ENCODE peak calls at places on chromosomes 16 and 17, in four cellular contexts. K is SK-N-SH, D is GM12878, G is HepG2. E is an unnamed sample.

GRCh38 chr16:86734559-86735480 is 156.5 kb downstream of the FOXL1 start:
- DNase-seq in K (no peak), D (no peak), G (no peak), E (no peak)

GRCh38 chr17:70076831-70077230 is 1.8 kb downstream of the KCNJ16 start:
- DNase-seq in K (no peak), D (no peak), G (no peak), E (no peak)

GRCh38 chr17:31385428-31386285 is 5.8 kb upstream of the RAB11FIP4 start:
- DNase-seq in K (no peak), D (no peak), G (no peak), E (no peak)

GRCh38 chr17:31015639-31016038 is 44.8 kb downstream of the RNF135 start:
- DNase-seq in K (no peak), D (no peak), G (no peak), E (peak)

GRCh38 chr16:6616746-6617145 is 715.9 kb upstream of the RBFOX1 start:
- DNase-seq in K (no peak), D (no peak), G (no peak), E (no peak)

GRCh38 chr16:48291303-48291702 is 44.0 kb upstream of the ABCC11 start:
- DNase-seq in K (no peak), D (no peak), G (no peak), E (no peak)

GRCh38 chr17:67568961-67569360 is 148.8 kb upstream of the NOL11 start:
- DNase-seq in K (no peak), D (no peak), G (no peak), E (no peak)

GRCh38 chr17:44642861-44643260 is 13.4 kb upstream of the MEIOC start:
- DNase-seq in K (no peak), D (no peak), G (no peak), E (no peak)

GRCh38 chr16:28110479-28110878 is 47.0 kb upstream of the GSG1L start:
- DNase-seq in K (no peak), D (no peak), G (no peak), E (no peak)

GRCh38 chr16:56389554-56389953 is 35.8 kb downstream of the AMFR start:
- DNase-seq in K (no peak), D (no peak), G (no peak), E (no peak)

GRCh38 chr17:80219013-80219776 is 938 bp downstream of the SGSH start:
- DNase-seq in K (peak), D (peak), G (peak), E (peak)

GRCh38 chr17:50893183-50893993 is 27.2 kb upstream of the TOB1 start:
- DNase-seq in K (no peak), D (no peak), G (peak), E (peak)

GRCh38 chr17:78922876-78923498 is 2.2 kb downstream of the TIMP2 start:
- DNase-seq in K (no peak), D (no peak), G (no peak), E (no peak)

GRCh38 chr16:66933776-66934137 is 445 bp downstream of the CIAO2B start:
- DNase-seq in K (no peak), D (no peak), G (no peak), E (no peak)

GRCh38 chr16:66934138-66934838 is at the start of gene CIAO2B:
- DNase-seq in K (peak), D (peak), G (peak), E (peak)

GRCh38 chr16:66936889-66937554 is 1.7 kb downstream of the CES2 start:
- DNase-seq in K (no peak), D (no peak), G (no peak), E (no peak)

GRCh38 chr16:66936462-66936861 is 1.1 kb downstream of the CES2 start:
- DNase-seq in K (no peak), D (no peak), G (no peak), E (no peak)

GRCh38 chr16:66935319-66936011 is at the start of gene CES2:
- DNase-seq in K (peak), D (no peak), G (peak), E (no peak)
- TF ChIP-seq FOXM1 in K (no peak), D (no peak), G (no peak), E (no peak)

DNA sequence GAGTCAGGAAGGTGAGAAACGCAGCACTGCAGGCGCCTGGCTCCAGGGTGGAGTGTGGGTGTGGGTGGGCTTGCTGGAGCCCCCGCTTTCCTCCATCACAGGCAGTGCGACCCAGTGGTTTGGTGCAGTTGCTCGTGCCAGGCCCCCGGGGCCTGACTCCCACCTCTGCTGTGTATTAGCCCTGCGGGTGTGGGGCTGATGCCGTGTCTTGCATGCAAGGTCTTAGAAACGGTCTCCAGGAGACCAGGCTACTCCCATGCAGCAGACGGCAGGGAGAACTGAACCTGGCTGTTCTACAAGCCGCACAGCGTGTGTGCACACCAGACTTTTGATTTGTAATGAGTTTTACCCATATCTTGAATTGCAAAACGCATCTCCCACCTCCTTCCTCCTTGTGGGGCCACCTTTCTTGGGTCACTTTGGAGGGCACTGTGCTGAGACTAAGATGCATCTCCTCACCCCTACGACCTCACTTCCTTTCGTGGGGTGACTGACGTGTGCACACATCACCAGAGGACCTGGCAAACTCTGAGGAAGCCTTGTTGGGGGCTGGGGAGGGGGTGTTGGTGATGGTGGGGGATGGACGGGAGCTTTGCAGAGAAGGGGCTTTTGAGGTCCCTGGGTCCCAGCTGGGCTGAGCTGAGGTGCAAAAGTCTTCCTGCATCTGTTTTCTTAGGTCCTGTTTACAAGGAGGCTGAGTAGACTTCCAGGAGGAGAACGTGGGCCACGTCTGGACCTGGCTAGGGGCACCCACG is 101.8 kb upstream of the TNRC6C start:
- DNase-seq in K (no peak), D (no peak), G (no peak), E (no peak)
- TF ChIP-seq MAX in K (no peak), D (no peak), G (no peak), E (no peak)

GRCh38 chr16:57475711-57476339 is 10.5 kb downstream of the DOK4 start:
- DNase-seq in K (peak), D (no peak), G (peak), E (peak)
- TF ChIP-seq FOXM1 in K (no peak), D (no peak), G (no peak), E (no peak)

GRCh38 chr17:82938486-82939212 is 98.8 kb upstream of the ZNF750 start:
- DNase-seq in K (no peak), D (no peak), G (no peak), E (no peak)
- TF ChIP-seq MAX in K (no peak), D (no peak), G (no peak), E (no peak)

DNA sequence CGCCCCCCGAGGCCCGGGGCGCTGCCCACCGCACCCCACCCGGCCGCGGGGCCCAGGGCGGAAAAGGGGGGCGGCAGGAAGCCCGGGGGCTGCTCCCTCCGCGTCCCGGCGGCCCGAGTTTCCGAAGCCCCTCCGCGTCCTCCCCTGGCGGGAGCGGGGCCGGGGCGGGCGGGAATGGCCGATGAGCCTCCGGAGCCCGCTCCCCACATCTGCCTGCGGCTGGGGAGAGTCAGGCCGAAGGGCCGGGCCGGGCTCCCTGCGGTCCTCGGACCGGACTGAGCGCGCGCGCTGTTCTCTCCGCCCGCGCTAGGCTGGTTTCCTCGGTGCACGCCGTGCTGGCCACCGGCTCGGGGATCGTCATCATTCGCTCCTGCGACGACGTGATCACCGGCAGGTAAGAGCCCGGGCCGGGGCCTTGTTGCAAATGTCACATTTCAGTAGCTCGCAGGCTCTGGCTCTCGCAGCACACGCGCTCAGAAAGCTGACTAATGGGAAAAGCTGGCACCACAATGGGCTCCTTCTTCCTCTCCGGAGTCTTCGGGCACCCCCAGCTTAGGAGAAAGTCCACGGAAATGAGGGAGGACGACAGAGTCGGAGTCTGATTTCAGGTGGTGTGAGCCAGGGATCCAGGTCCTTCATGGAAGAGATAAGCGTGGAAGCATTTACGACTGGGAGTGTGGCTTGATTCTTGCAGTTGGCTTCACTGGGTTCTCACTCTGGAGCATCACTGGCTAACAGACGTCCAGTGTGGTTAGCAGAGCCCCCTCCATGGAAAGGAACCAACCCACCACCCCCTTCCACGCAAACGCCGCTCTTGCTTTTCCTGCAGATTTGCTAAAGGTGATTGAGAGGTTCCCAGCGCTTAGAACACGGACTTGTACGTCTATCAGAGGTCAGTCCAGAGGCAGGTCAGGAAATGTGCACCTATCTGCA is 658 bp downstream of the TLCD3A start:
- DNase-seq in K (peak), D (no peak), G (no peak), E (no peak)
- TF ChIP-seq FOXM1 in K (no peak), D (no peak), G (no peak), E (no peak)

GRCh38 chr16:88796278-88796677 is 7.3 kb upstream of the CDT1 start:
- DNase-seq in K (no peak), D (no peak), G (no peak), E (no peak)

GRCh38 chr16:88800277-88800592 is 3.4 kb upstream of the CDT1 start:
- DNase-seq in K (no peak), D (no peak), G (no peak), E (no peak)

GRCh38 chr16:88799569-88800276 is 3.9 kb upstream of the CDT1 start:
- DNase-seq in K (no peak), D (no peak), G (no peak), E (peak)

GRCh38 chr16:88798073-88798472 is 5.5 kb upstream of the CDT1 start:
- DNase-seq in K (no peak), D (no peak), G (no peak), E (no peak)

DNA sequence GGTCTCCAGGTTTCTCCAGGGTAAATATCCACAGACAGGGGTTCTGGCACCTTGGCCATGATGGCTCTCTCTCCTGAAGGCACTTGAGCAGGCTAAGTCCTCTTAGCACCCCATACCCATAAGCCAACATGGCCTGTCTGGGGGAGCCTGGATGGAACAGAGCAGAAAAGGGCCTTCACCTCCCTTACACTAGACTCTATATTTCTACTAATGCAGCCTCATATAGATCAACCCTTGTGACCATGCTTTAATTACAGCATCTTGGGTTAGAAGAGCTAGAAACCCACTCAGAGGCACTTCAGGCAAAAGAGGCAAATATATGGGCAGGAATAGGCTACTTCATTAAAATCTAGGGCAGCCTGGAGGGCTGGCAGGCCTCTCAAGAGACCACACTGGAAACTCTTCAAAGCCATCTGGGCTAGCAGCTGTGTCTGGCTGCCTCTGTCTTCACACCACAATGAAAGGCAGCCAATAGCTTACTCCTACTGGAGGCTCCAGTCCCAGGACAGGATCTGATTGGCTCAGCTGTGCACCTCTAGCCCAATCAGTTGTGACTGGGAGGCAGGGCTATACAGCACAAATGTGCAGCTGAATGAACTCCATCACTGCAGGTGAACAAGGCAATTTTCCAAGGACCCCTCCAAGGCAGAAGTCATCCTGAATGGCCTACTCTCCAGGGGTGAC is 4.7 kb upstream of the CDT1 start:
- DNase-seq in K (no peak), D (no peak), G (no peak), E (peak)
- TF ChIP-seq MAX in K (no peak), D (no peak), G (no peak), E (no peak)

GRCh38 chr17:77324227-77324626 is 183.5 kb downstream of the SEC14L1 start:
- DNase-seq in K (peak), D (no peak), G (no peak), E (no peak)

GRCh38 chr17:77325537-77325825 is 184.7 kb downstream of the SEC14L1 start:
- DNase-seq in K (peak), D (no peak), G (no peak), E (no peak)

GRCh38 chr17:77327181-77327565 is 186.4 kb downstream of the SEC14L1 start:
- DNase-seq in K (peak), D (no peak), G (no peak), E (no peak)

GRCh38 chr17:77326636-77327035 is 185.9 kb downstream of the SEC14L1 start:
- DNase-seq in K (no peak), D (no peak), G (no peak), E (no peak)

GRCh38 chr17:77325826-77326581 is 185.2 kb downstream of the SEC14L1 start:
- DNase-seq in K (no peak), D (no peak), G (no peak), E (no peak)
- TF ChIP-seq FOXM1 in K (no peak), D (no peak), G (no peak), E (no peak)

GRCh38 chr17:58587713-58588117 is 73.3 kb upstream of the MTMR4 start:
- DNase-seq in K (peak), D (no peak), G (peak), E (peak)
- TF ChIP-seq MAX in K (no peak), D (no peak), G (no peak), E (no peak)

DNA sequence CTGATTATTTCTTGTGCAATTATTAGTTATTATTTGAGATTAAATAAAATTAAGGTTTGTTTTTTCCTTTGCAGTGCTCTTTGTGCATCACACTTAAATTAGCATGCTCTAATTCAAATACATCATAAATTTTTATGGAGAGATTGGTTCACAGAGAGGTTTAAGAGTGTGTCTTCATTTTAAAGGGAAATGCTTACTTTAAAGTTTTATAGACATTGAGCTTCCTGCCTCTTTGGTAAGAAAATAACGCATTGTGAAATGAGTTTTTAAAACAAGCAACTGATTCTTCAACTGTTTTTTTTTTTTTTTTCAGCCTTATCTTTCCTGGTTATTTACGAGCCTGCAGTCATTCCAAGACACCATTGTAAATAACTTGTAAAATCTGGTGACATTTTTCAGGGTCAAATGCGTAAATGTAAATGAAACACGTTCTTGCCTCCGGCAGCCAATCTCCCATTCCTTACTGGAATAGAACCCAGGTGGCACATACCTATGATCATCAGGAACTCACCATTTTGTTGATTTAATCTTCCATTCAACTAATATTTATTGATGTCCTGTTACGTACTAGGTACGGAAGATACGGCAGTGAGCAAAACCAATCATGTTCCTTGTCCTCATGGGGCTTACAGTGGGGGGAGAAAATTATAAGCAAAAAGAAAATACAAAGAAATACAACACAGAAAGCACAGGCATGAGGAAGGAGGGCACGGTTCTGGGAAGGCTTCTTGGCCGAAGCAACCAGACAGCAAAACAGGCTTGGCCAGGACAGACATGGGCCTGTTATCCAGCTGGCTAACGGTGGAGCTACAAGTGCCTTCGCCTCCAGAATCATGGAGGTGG is 33.2 kb upstream of the CDYL2 start:
- DNase-seq in K (no peak), D (no peak), G (no peak), E (no peak)
- TF ChIP-seq FOXM1 in K (no peak), D (no peak), G (no peak), E (no peak)

DNA sequence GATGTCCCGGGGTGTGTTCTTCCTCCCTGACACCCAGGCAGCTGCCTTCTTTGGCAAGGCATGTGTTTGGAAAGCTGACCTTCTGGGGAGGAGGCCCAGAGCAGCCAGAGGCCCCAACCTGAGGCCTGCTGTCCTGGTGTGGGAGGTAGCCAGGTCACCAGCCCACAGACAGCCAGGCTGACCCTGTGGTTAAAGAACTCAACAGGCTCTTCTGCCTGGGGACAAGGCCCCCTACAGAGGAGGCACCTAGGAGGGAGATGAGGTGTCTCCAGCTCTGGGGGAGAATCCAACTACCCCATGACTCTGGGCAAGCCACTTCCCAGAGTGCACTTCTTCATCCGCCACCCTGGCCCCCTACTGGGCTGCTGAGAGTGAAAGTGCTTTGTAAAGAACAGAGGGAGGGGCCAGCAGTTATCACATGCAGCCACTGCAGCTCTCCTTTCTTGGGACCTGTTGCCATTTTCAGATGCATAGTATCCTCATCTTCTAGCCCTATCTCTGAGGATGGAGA is 13.1 kb upstream of the SREBF1 start:
- DNase-seq in K (peak), D (peak), G (peak), E (peak)
- TF ChIP-seq MAX in K (no peak), D (no peak), G (no peak), E (no peak)